ENCODE peak calls at places on chromosomes 12 and 14, in nine cellular contexts. A is NCI-H1092; J is NCI-H82; C is heart right ventricle; P is HT1080; R is stimulated activated CD4-positive, alpha-beta T cell treated with anti-CD3 and anti-CD28 coated beads, Interleukin-1b, Interleukin-23, amount 100 ng/mL, for 24 hours; V is activated naive CD4-positive, alpha-beta T cell; U is HT-29; I is NCI-H748 treated with DMSO at 0.1 percent for 48 hours. D is an unnamed sample.

GRCh38 chr14:43898709-43899108 is 608.4 kb downstream of the FSCB start:
- DNase-seq in P (no peak), R (no peak), I (no peak), V (no peak), J (no peak), A (no peak), U (peak), C (no peak), D (peak)

GRCh38 chr12:42588981-42589464 is 523 bp downstream of the PRICKLE1 start:
- DNase-seq in J (peak), P (peak), V (no peak), C (peak), U (no peak), R (no peak), I (peak), A (no peak), D (peak)

GRCh38 chr12:53989227-53990113 is 4.5 kb downstream of the HOXC10 start:
- DNase-seq in U (peak), R (no peak), J (peak), I (peak), P (no peak), V (no peak), C (no peak), A (peak), D (no peak)

GRCh38 chr12:59084758-59085383 is 164.6 kb upstream of the LRIG3 start:
- DNase-seq in J (no peak), P (no peak), I (peak), C (no peak), U (no peak), R (no peak), V (no peak), A (no peak), D (peak)

GRCh38 chr12:66405395-66405794 is 103.1 kb downstream of the HELB start:
- DNase-seq in I (no peak), V (no peak), A (no peak), C (no peak), U (no peak), P (peak), J (no peak), R (no peak), D (no peak)

GRCh38 chr12:6827437-6827894 is 741 bp upstream of the P3H3 start:
- DNase-seq in P (peak), I (peak), C (peak), A (peak), J (peak), U (peak), V (no peak), R (peak), D (peak)

GRCh38 chr12:110548678-110549077 is 34.4 kb downstream of the PPTC7 start:
- DNase-seq in P (no peak), U (no peak), V (no peak), J (no peak), I (no peak), A (no peak), C (no peak), R (no peak), D (no peak)

GRCh38 chr12:68977335-68977734 is 44.4 kb upstream of the CPM start:
- DNase-seq in V (no peak), J (no peak), A (no peak), U (no peak), I (no peak), R (no peak), C (no peak), P (no peak), D (no peak)

GRCh38 chr12:82627799-82628198 is 58.9 kb upstream of the TMTC2 start:
- DNase-seq in P (peak), U (peak), R (no peak), I (peak), A (peak), J (peak), C (no peak), V (no peak), D (peak)

GRCh38 chr14:57747036-57747435 is 118.9 kb downstream of the SLC35F4 start:
- DNase-seq in P (peak), J (no peak), R (no peak), A (no peak), C (no peak), I (no peak), V (no peak), U (peak), D (no peak)

GRCh38 chr12:6310771-6311610 is 509 bp downstream of the PLEKHG6 start:
- DNase-seq in R (no peak), I (no peak), A (no peak), J (no peak), U (peak), P (no peak), V (no peak), C (no peak), D (peak)

GRCh38 chr14:89366580-89367448 is 50.2 kb downstream of the FOXN3 start:
- DNase-seq in U (no peak), C (no peak), P (no peak), A (peak), J (no peak), V (no peak), R (no peak), I (no peak), D (no peak)

GRCh38 chr14:102928412-102929348 is 6.2 kb downstream of the AMN start:
- DNase-seq in V (peak), R (peak), J (peak), I (peak), C (peak), P (no peak), U (peak), A (no peak), D (peak)

GRCh38 chr12:120856980-120857379 is 47.2 kb downstream of the SPPL3 start:
- DNase-seq in J (no peak), P (no peak), C (no peak), A (no peak), R (no peak), U (peak), I (no peak), V (no peak), D (no peak)

GRCh38 chr14:32225378-32225920 is 22.4 kb upstream of the RNU6-8 start:
- DNase-seq in V (no peak), C (no peak), U (no peak), R (no peak), J (peak), A (no peak), I (no peak), P (no peak), D (peak)

GRCh38 chr14:102554835-102555819 is 37.3 kb upstream of the RCOR1 start:
- DNase-seq in I (peak), J (no peak), A (peak), R (peak), P (no peak), C (peak), U (peak), V (peak), D (peak)

GRCh38 chr12:66074561-66074960 is 56.0 kb downstream of the LLPH start:
- DNase-seq in C (no peak), J (no peak), U (no peak), A (no peak), V (no peak), R (no peak), P (no peak), I (no peak), D (no peak)

GRCh38 chr12:7374423-7375144 is 69.4 kb downstream of the CD163L1 start:
- DNase-seq in V (no peak), U (peak), I (no peak), A (no peak), C (peak), J (peak), P (peak), R (no peak), D (peak)

GRCh38 chr12:91954326-91954725 is 191.3 kb downstream of the BTG1 start:
- DNase-seq in P (no peak), I (no peak), C (no peak), J (no peak), U (no peak), A (no peak), R (no peak), V (no peak), D (peak)

GRCh38 chr12:124026755-124027745 is 54.0 kb downstream of the ZNF664 start:
- DNase-seq in I (no peak), R (no peak), U (no peak), A (no peak), V (no peak), C (no peak), P (peak), J (no peak), D (no peak)

GRCh38 chr12:132535046-132535445 is 45.1 kb downstream of the FBRSL1 start:
- DNase-seq in V (no peak), U (no peak), R (no peak), J (no peak), C (no peak), I (no peak), P (no peak), A (no peak), D (no peak)

GRCh38 chr12:50187084-50187900 is 20.1 kb upstream of the CERS5 start:
- DNase-seq in U (no peak), C (no peak), I (no peak), P (peak), V (no peak), J (no peak), R (no peak), A (no peak), D (no peak)

GRCh38 chr12:46357438-46358324 is 14.9 kb downstream of the SLC38A2 start:
- DNase-seq in C (no peak), R (no peak), A (no peak), J (peak), P (peak), I (no peak), V (no peak), U (no peak), D (no peak)

GRCh38 chr12:109685574-109686447 is 27.8 kb upstream of the FAM222A start:
- DNase-seq in U (no peak), R (no peak), J (no peak), I (no peak), V (no peak), C (no peak), A (no peak), P (no peak), D (no peak)

GRCh38 chr14:24416932-24417619 is 12.4 kb downstream of the CBLN3 start:
- DNase-seq in U (no peak), P (no peak), A (no peak), R (no peak), C (no peak), V (no peak), I (no peak), J (no peak), D (no peak)

GRCh38 chr14:25953532-25954144 is 644.2 kb downstream of the NOVA1 start:
- DNase-seq in C (no peak), A (no peak), I (no peak), R (no peak), V (no peak), P (peak), J (no peak), U (no peak), D (no peak)

GRCh38 chr14:19895282-19895681 is 20.3 kb downstream of the OR4K2 start:
- DNase-seq in U (no peak), I (no peak), R (no peak), P (no peak), V (no peak), J (no peak), C (no peak), A (no peak), D (no peak)

GRCh38 chr14:24403294-24404013 is 4.7 kb downstream of the NYNRIN start:
- DNase-seq in C (no peak), J (no peak), P (no peak), R (no peak), U (no peak), V (no peak), I (no peak), A (no peak), D (no peak)

GRCh38 chr14:106605548-106606448 is 1079.4 kb downstream of the TMEM121 start:
- DNase-seq in P (peak), U (peak), I (no peak), V (peak), A (no peak), J (peak), R (peak), C (peak), D (peak)

GRCh38 chr12:9721394-9722092 is 11.4 kb downstream of the CLECL1 start:
- DNase-seq in J (no peak), C (no peak), V (no peak), A (no peak), R (no peak), P (peak), U (peak), I (no peak), D (no peak)

GRCh38 chr12:77062846-77063461 is 2.4 kb downstream of the E2F7 start:
- DNase-seq in V (no peak), I (no peak), A (no peak), C (no peak), U (peak), R (no peak), J (no peak), P (peak), D (no peak)

GRCh38 chr14:30330452-30330851 is 228.5 kb upstream of the G2E3 start:
- DNase-seq in C (no peak), A (no peak), P (no peak), J (peak), R (no peak), I (no peak), U (peak), V (no peak), D (no peak)

GRCh38 chr14:23409966-23410635 is 2.0 kb upstream of the MYH6 start:
- DNase-seq in C (peak), U (no peak), J (no peak), V (no peak), P (no peak), I (no peak), A (no peak), R (no peak), D (no peak)

GRCh38 chr14:68820999-68821683 is 28.3 kb upstream of the ZFP36L1 start:
- DNase-seq in U (no peak), C (no peak), V (no peak), P (no peak), R (no peak), J (no peak), A (no peak), I (no peak), D (no peak)

GRCh38 chr12:67750528-67751183 is 102.1 kb downstream of the DYRK2 start:
- DNase-seq in R (no peak), I (no peak), J (no peak), C (no peak), U (no peak), P (peak), A (no peak), V (no peak), D (no peak)

GRCh38 chr12:57751432-57751787 is 700 bp downstream of the CDK4 start:
- DNase-seq in C (no peak), J (no peak), P (no peak), A (no peak), I (no peak), R (no peak), U (no peak), V (no peak), D (no peak)

GRCh38 chr14:100578552-100578951 is 8.7 kb downstream of the BEGAIN start:
- DNase-seq in P (peak), U (no peak), R (no peak), V (no peak), C (no peak), A (no peak), J (no peak), I (no peak), D (no peak)